ENCODE peak calls at places on chromosomes 2 and 18, in seven cellular contexts. Y is GM23248, G is MM.1S, S is GM23338, V is hepatocyte, C is HCT116, R is PC-9. T is an unnamed sample.

GRCh38 chr18:29004921-29005320 is 828.0 kb upstream of the CDH2 start:
- DNase-seq in Y (no peak), G (no peak), C (no peak), V (no peak), S (no peak), R (no peak), T (no peak)

GRCh38 chr2:85615413-85615728 is 615 bp upstream of the USP39 start:
- DNase-seq in G (no peak), C (no peak), Y (no peak), S (no peak), V (no peak), R (no peak), T (no peak)

GRCh38 chr18:65235966-65236634 is 514.7 kb upstream of the CDH7 start:
- DNase-seq in S (no peak), V (peak; percentile 14), Y (no peak), R (no peak), G (peak; percentile 5), C (no peak), T (peak; percentile 62)

GRCh38 chr2:200054681-200055468 is 99.5 kb downstream of the MAIP1 start:
- DNase-seq in G (no peak), C (peak; percentile 2), S (peak; percentile 83), V (no peak), Y (no peak), R (no peak), T (no peak)

GRCh38 chr2:19774788-19775156 is 127.0 kb downstream of the TTC32 start:
- DNase-seq in R (no peak), S (peak; percentile 88), Y (no peak), G (no peak), V (no peak), C (no peak), T (no peak)

GRCh38 chr18:58276640-58277456 is 232.8 kb downstream of the NEDD4L start:
- DNase-seq in G (no peak), V (no peak), S (no peak), R (no peak), Y (no peak), C (no peak), T (no peak)

GRCh38 chr2:221202431-221202830 is 369.7 kb downstream of the EPHA4 start:
- DNase-seq in Y (no peak), C (no peak), V (no peak), G (no peak), R (no peak), S (no peak), T (no peak)

GRCh38 chr2:127128508-127128907 is 21.6 kb upstream of the BIN1 start:
- DNase-seq in R (no peak), G (peak; percentile 96), S (peak; percentile 88), C (peak; percentile 77), Y (no peak), V (peak; percentile 77), T (no peak)

GRCh38 chr2:216985658-216986141 is 125.8 kb upstream of the TNP1 start:
- DNase-seq in V (no peak), R (no peak), S (peak; percentile 37), G (no peak), Y (no peak), C (no peak), T (no peak)

GRCh38 chr2:15953143-15953630 is 12.8 kb downstream of the MYCN start:
- DNase-seq in S (no peak), Y (no peak), V (no peak), G (no peak), R (no peak), C (no peak), T (no peak)

GRCh38 chr18:23136326-23137092 is 1.2 kb downstream of the CABLES1 start:
- DNase-seq in Y (peak; percentile 67), C (no peak), R (no peak), V (peak; percentile 48), S (peak; percentile 56), G (peak; percentile 41), T (peak; percentile 23)

GRCh38 chr2:126894585-126895182 is 4.0 kb upstream of the TEX51 start:
- DNase-seq in Y (no peak), C (no peak), G (no peak), R (no peak), S (no peak), V (no peak), T (no peak)

GRCh38 chr2:28668106-28668814 is 83.4 kb upstream of the PPP1CB start:
- DNase-seq in S (no peak), V (no peak), C (no peak), Y (no peak), G (no peak), R (no peak), T (no peak)

GRCh38 chr2:200425026-200425821 is 84.6 kb downstream of the KCTD18 start:
- DNase-seq in G (no peak), C (no peak), S (no peak), Y (no peak), V (peak; percentile 20), R (no peak), T (no peak)

GRCh38 chr2:240219208-240219890 is 78.9 kb upstream of the OTOS start:
- DNase-seq in R (no peak), V (no peak), S (no peak), Y (no peak), G (no peak), C (no peak), T (no peak)

GRCh38 chr2:28633739-28634138 is 117.9 kb upstream of the PPP1CB start:
- DNase-seq in R (peak; percentile 98), S (no peak), C (no peak), V (peak; percentile 78), Y (peak; percentile 92), G (no peak), T (peak; percentile 98)

GRCh38 chr2:179207047-179207446 is 57.6 kb downstream of the SESTD1 start:
- DNase-seq in R (no peak), V (no peak), G (no peak), Y (no peak), S (no peak), C (no peak), T (no peak)

GRCh38 chr2:161946489-161947107 is 127.4 kb downstream of the DPP4 start:
- DNase-seq in G (peak; percentile 30), Y (peak; percentile 58), R (no peak), S (peak; percentile 51), V (peak; percentile 28), C (peak; percentile 38), T (peak; percentile 68)

GRCh38 chr2:18077211-18077610 is 198.7 kb downstream of the KCNS3 start:
- DNase-seq in G (no peak), Y (no peak), C (no peak), R (no peak), S (no peak), V (no peak), T (no peak)

GRCh38 chr2:75640621-75641121 is 5.9 kb upstream of the MRPL19 start:
- DNase-seq in V (peak; percentile 85), Y (peak; percentile 93), C (peak; percentile 40), G (peak; percentile 47), R (peak; percentile 54), S (peak; percentile 71), T (peak; percentile 79)

GRCh38 chr2:163733301-163733938 is 2.4 kb downstream of the FIGN start:
- DNase-seq in R (no peak), S (no peak), C (no peak), V (no peak), G (no peak), Y (peak; percentile 67), T (no peak)

GRCh38 chr18:50466634-50467033 is 91.8 kb downstream of the SKA1 start:
- DNase-seq in Y (no peak), C (no peak), G (no peak), V (no peak), R (no peak), S (no peak), T (peak; percentile 3)

GRCh38 chr18:50473896-50474295 is 86.0 kb upstream of the MAPK4 start:
- DNase-seq in R (no peak), V (no peak), G (no peak), Y (no peak), S (no peak), C (no peak), T (no peak)

GRCh38 chr18:50468802-50469201 is 91.1 kb upstream of the MAPK4 start:
- DNase-seq in S (no peak), C (no peak), Y (no peak), R (no peak), V (no peak), G (no peak), T (no peak)

GRCh38 chr18:50465211-50466153 is 90.6 kb downstream of the SKA1 start:
- DNase-seq in Y (no peak), R (no peak), G (no peak), V (no peak), S (no peak), C (no peak), T (no peak)

DNA sequence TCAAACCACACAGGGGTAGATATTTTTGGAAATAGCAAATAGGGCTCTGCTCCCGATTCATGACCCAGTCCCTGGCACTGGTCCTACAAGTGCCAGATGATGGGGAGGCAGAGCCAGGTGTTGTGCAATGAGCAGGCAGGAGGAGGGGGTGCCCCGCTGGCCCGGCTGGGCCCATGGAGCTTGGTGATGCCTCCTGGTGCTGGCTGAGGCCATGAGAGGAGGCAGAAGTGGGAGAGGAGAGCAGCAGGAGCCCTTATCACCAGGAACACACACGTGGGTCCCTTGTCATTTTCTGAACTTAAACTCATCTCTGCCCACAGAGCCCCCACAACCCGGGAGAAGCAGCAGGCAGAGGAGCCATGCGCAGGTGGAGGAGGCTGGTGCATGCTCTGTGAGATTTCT is 90.5 kb upstream of the MAPK4 start:
- DNase-seq in G (no peak), R (no peak), V (no peak), S (no peak), C (no peak), Y (no peak), T (no peak)
- H3K9me2 ChIP-seq in G (no peaks in the 10 kb centered on the region), R (no peaks in the 10 kb centered on the region), V (no peaks in the 10 kb centered on the region), S (peaks cover 26% of the 10 kb centered on the region), C (no peaks in the 10 kb centered on the region), Y (no peaks in the 10 kb centered on the region), T (no peaks in the 10 kb centered on the region)

GRCh38 chr2:172079838-172080640 is 5.3 kb upstream of the DLX1 start:
- DNase-seq in R (no peak), V (no peak), S (peak; percentile 52), G (no peak), Y (no peak), C (no peak), T (no peak)
- H2AFZ ChIP-seq in R (no peak overlapping the region), V (peak overlapping the region; percentile 35), S (no peak overlapping the region), G (no peak overlapping the region), Y (no peak overlapping the region), C (no peak overlapping the region), T (no peak overlapping the region)

GRCh38 chr2:122023059-122023879 is 267.8 kb downstream of the TSN start:
- DNase-seq in V (no peak), C (no peak), R (no peak), S (peak; percentile 30), G (no peak), Y (no peak), T (no peak)

GRCh38 chr2:122020377-122020776 is 264.9 kb downstream of the TSN start:
- DNase-seq in G (no peak), C (no peak), Y (no peak), V (no peak), R (no peak), S (no peak), T (no peak)

GRCh38 chr2:122019729-122020128 is 264.3 kb downstream of the TSN start:
- DNase-seq in Y (peak; percentile 16), R (no peak), C (no peak), S (no peak), V (peak; percentile 70), G (no peak), T (no peak)

GRCh38 chr2:122018736-122019135 is 263.3 kb downstream of the TSN start:
- DNase-seq in G (no peak), R (no peak), S (no peak), Y (no peak), C (no peak), V (no peak), T (no peak)

GRCh38 chr2:122022531-122022930 is 267.1 kb downstream of the TSN start:
- DNase-seq in Y (no peak), V (no peak), C (no peak), G (no peak), S (no peak), R (no peak), T (no peak)
- H3K9me2 ChIP-seq in Y (no peaks in the 10 kb centered on the region), V (no peaks in the 10 kb centered on the region), C (no peaks in the 10 kb centered on the region), G (no peaks in the 10 kb centered on the region), S (peaks cover 7% of the 10 kb centered on the region), R (no peaks in the 10 kb centered on the region), T (no peaks in the 10 kb centered on the region)

GRCh38 chr2:231191896-231192872 is 6.2 kb upstream of the ARMC9 start:
- DNase-seq in R (no peak), Y (peak; percentile 94), G (no peak), S (peak; percentile 93), C (no peak), V (peak; percentile 87), T (peak; percentile 21)
- H2AFZ ChIP-seq in R (no peak overlapping the region), Y (peak overlapping the region; percentile 77), G (no peak overlapping the region), S (peak overlapping the region; percentile 86), C (peak overlapping the region; percentile 78), V (no peak overlapping the region), T (no peak overlapping the region)